ENCODE peak calls at places on chromosome 6, in nine cellular contexts. O is cardiac fibroblast, M is HFF-Myc, U is NCI-H748 treated with DMSO at 0.1 percent for 48 hours, A is iris pigment epithelial cell, F is hypothalamus, B is activated T-cell treated with anti-CD3 and anti-CD28 coated beads for 1 hour, Y is astrocyte of the spinal cord, H is NCI-H2107. R is an unnamed sample.

GRCh38 chr6:8219352-8219943 is 117.1 kb upstream of the EEF1E1 start:
- DNase-seq in M (peak; percentile 27), Y (peak; percentile 61), H (no peak), B (peak; percentile 14), A (peak; percentile 62), U (peak; percentile 25), F (no peak), O (peak; percentile 76), R (peak; percentile 65)

GRCh38 chr6:107819217-107819616 is 4.9 kb downstream of the SCML4 start:
- DNase-seq in O (no peak), H (no peak), M (no peak), A (no peak), F (no peak), U (no peak), B (no peak), Y (no peak), R (no peak)

GRCh38 chr6:126188271-126188909 is 151.5 kb upstream of the CENPW start:
- DNase-seq in F (no peak), M (no peak), O (peak; percentile 81), B (no peak), A (peak; percentile 88), Y (peak; percentile 68), H (no peak), U (no peak), R (peak; percentile 81)

GRCh38 chr6:47083586-47084047 is 41.5 kb upstream of the ADGRF1 start:
- DNase-seq in U (peak; percentile 47), F (no peak), A (peak; percentile 50), O (peak; percentile 87), B (no peak), H (no peak), Y (peak; percentile 86), M (peak; percentile 51), R (peak; percentile 94)

GRCh38 chr6:47057830-47058540 is 15.9 kb upstream of the ADGRF1 start:
- DNase-seq in H (no peak), O (peak; percentile 56), Y (peak; percentile 36), F (no peak), B (no peak), M (no peak), U (no peak), A (peak; percentile 64), R (peak; percentile 94)

GRCh38 chr6:113856011-113856551 is 1.1 kb upstream of the MARCKS start:
- DNase-seq in Y (peak; percentile 74), M (no peak), O (peak; percentile 67), B (no peak), A (peak; percentile 68), H (peak; percentile 53), U (peak; percentile 43), F (no peak), R (peak; percentile 75)

GRCh38 chr6:51213806-51214205 is 395.1 kb downstream of the TFAP2B start:
- DNase-seq in A (peak; percentile 3), B (no peak), Y (no peak), H (no peak), M (no peak), U (no peak), O (no peak), F (no peak), R (peak; percentile 16)

GRCh38 chr6:122736606-122737005 is 42.9 kb upstream of the FABP7 start:
- DNase-seq in F (no peak), O (no peak), M (no peak), B (no peak), A (no peak), U (peak; percentile 71), H (no peak), Y (no peak), R (no peak)

GRCh38 chr6:88268508-88268907 is 102.4 kb upstream of the CNR1 start:
- DNase-seq in F (no peak), H (no peak), M (no peak), A (no peak), Y (no peak), B (no peak), U (no peak), O (no peak), R (no peak)

GRCh38 chr6:108417027-108417426 is 122.2 kb downstream of the AFG1L start:
- DNase-seq in F (no peak), Y (no peak), M (no peak), O (peak; percentile 30), B (no peak), A (peak; percentile 69), U (no peak), H (no peak), R (peak; percentile 7)

GRCh38 chr6:132391391-132392291 is 9.6 kb downstream of the MOXD1 start:
- DNase-seq in Y (peak; percentile 77), O (peak; percentile 95), U (no peak), F (no peak), H (no peak), M (peak; percentile 82), A (peak; percentile 79), B (no peak), R (peak; percentile 94)

GRCh38 chr6:160534050-160534696 is 129.9 kb downstream of the LPA start:
- DNase-seq in M (no peak), O (peak; percentile 58), Y (peak; percentile 51), F (peak; percentile 4), H (no peak), U (peak; percentile 28), B (peak; percentile 52), A (peak; percentile 25), R (peak; percentile 43)

GRCh38 chr6:14524319-14524718 is 406.7 kb downstream of the CD83 start:
- DNase-seq in H (no peak), A (no peak), O (peak; percentile 71), M (no peak), Y (no peak), F (no peak), B (no peak), U (no peak), R (peak; percentile 57)

GRCh38 chr6:121236984-121237383 is 97.3 kb downstream of the TBC1D32 start:
- DNase-seq in U (no peak), O (no peak), M (no peak), F (no peak), B (no peak), Y (no peak), H (no peak), A (peak; percentile 11), R (no peak)

R was measured in M059J.